ENCODE peak calls at places on chromosomes 13 and 19, in eight cellular contexts. A is brain microvascular endothelial cell; K is CD8-positive, alpha-beta T cell; C is breast epithelium; H is SK-N-SH; R is fibroblast of lung; F is Peyer's patch; Z is lower lobe of right lung. P is an unnamed sample. For H3K27me3 and H3K36me3, the result is how much of the 10 kb centered on the place peaks cover.

GRCh38 chr13:51714663-51715168 is 89.2 kb downstream of the DHRS12 start:
- DNase-seq in A (peak), K (no peak), C (no peak), H (no peak), R (peak), F (no peak), Z (no peak), P (peak)

GRCh38 chr13:73065665-73066350 is 7.0 kb downstream of the KLF5 start:
- DNase-seq in A (no peak), K (no peak), C (peak), H (no peak), R (no peak), F (no peak), Z (no peak), P (peak)

GRCh38 chr13:40026741-40027140 is 371.3 kb downstream of the COG6 start:
- DNase-seq in A (no peak), K (no peak), C (no peak), H (no peak), R (no peak), F (no peak), Z (no peak), P (no peak)

GRCh38 chr13:109427148-109427547 is 359.2 kb downstream of the IRS2 start:
- DNase-seq in A (peak), K (no peak), C (no peak), H (no peak), R (peak), F (no peak), Z (no peak), P (no peak)

GRCh38 chr13:76795701-76796695 is 90.2 kb downstream of the KCTD12 start:
- DNase-seq in A (peak), K (no peak), C (no peak), H (no peak), R (no peak), F (no peak), Z (no peak), P (no peak)

GRCh38 chr19:19652482-19653295 is 9.2 kb upstream of the GMIP start:
- DNase-seq in A (no peak), K (no peak), C (no peak), H (peak), R (peak), F (no peak), Z (no peak), P (no peak)

GRCh38 chr19:29785955-29786589 is 25.7 kb upstream of the CCNE1 start:
- DNase-seq in A (no peak), K (no peak), C (no peak), H (no peak), R (no peak), F (no peak), Z (no peak), P (no peak)

GRCh38 chr19:4914736-4915501 is 5.6 kb downstream of the UHRF1 start:
- DNase-seq in A (peak), K (peak), C (peak), H (no peak), R (peak), F (peak), Z (peak), P (peak)

GRCh38 chr19:30079200-30079599 is 137.2 kb downstream of the URI1 start:
- DNase-seq in A (no peak), K (no peak), C (no peak), H (no peak), R (no peak), F (no peak), Z (no peak), P (no peak)

GRCh38 chr19:12453495-12453894 is 12.7 kb upstream of the ZNF443 start:
- DNase-seq in A (no peak), K (no peak), C (peak), H (no peak), R (no peak), F (no peak), Z (no peak), P (peak)

GRCh38 chr13:29849071-29849541 is 1.3 kb downstream of the UBL3 start:
- DNase-seq in A (peak), K (peak), C (no peak), H (peak), R (peak), F (peak), Z (no peak), P (peak)

GRCh38 chr19:19615086-19615485 is 3.4 kb downstream of the PBX4 start:
- DNase-seq in A (no peak), K (peak), C (no peak), H (no peak), R (peak), F (no peak), Z (no peak), P (peak)

GRCh38 chr13:31631071-31631470 is 108.3 kb upstream of the RXFP2 start:
- DNase-seq in A (no peak), K (no peak), C (no peak), H (no peak), R (peak), F (no peak), Z (no peak), P (no peak)

GRCh38 chr13:61128850-61129645 is 286.6 kb downstream of the PCDH20 start:
- DNase-seq in A (no peak), K (no peak), C (no peak), H (no peak), R (peak), F (no peak), Z (no peak), P (peak)

GRCh38 chr19:41701401-41702075 is 6.9 kb upstream of the CEACAM5 start:
- DNase-seq in A (no peak), K (no peak), C (no peak), H (no peak), R (no peak), F (no peak), Z (no peak), P (no peak)
- TF ChIP-seq CTCF in A (no peak), K (no peak), C (no peak), H (peak), R (no peak), F (peak), Z (no peak), P (peak)

GRCh38 chr19:2288010-2288742 is 6.2 kb upstream of the PEAK3 start:
- DNase-seq in A (no peak), K (no peak), C (no peak), H (no peak), R (no peak), F (no peak), Z (no peak), P (no peak)
- H3K27me3 ChIP-seq in A (under half), K (under half), C (under half), H (under half), R (under half), F (under half), Z (under half), P (under half)

DNA sequence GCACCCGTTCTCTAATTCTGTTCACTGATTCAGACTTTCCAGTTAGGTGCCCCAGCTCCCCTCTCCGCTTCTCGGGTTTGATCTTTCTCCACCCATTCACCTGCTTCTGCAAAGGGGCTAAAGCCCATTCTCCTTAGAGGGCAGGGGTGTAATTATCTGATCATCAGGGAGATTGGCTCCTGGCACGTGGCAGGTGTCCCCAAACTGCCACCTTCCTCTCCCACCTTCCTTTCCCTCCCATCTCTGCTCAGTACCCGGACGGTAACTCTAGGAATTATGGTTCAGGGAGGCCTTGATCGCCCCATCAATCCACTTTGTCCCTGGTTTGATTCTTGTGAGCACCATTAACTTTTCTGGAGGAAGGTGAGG is 212 bp downstream of the FFAR1 start:
- DNase-seq in A (no peak), K (no peak), C (no peak), H (no peak), R (no peak), F (peak), Z (no peak), P (no peak)
- H3K36me3 ChIP-seq in A (under half), K (under half), C (under half), H (under half), R (under half), F (under half), Z (under half), P (under half)

GRCh38 chr19:54153731-54154326 is 5.7 kb downstream of the LENG1 start:
- DNase-seq in A (no peak), K (no peak), C (no peak), H (no peak), R (no peak), F (no peak), Z (no peak), P (no peak)
- TF ChIP-seq CTCF in A (no peak), K (no peak), C (no peak), H (no peak), R (no peak), F (no peak), Z (no peak), P (no peak)

GRCh38 chr19:13876834-13877233 is at the start of gene NANOS3:
- DNase-seq in A (no peak), K (no peak), C (no peak), H (peak), R (no peak), F (no peak), Z (no peak), P (no peak)

GRCh38 chr19:13875824-13876223 is 1.1 kb upstream of the NANOS3 start:
- DNase-seq in A (no peak), K (no peak), C (no peak), H (peak), R (no peak), F (no peak), Z (no peak), P (no peak)

GRCh38 chr19:13872339-13872694 is 4.6 kb upstream of the NANOS3 start:
- DNase-seq in A (no peak), K (no peak), C (no peak), H (peak), R (no peak), F (no peak), Z (no peak), P (no peak)

GRCh38 chr19:13872695-13873389 is 4.1 kb upstream of the NANOS3 start:
- DNase-seq in A (no peak), K (peak), C (no peak), H (peak), R (no peak), F (peak), Z (no peak), P (no peak)

DNA sequence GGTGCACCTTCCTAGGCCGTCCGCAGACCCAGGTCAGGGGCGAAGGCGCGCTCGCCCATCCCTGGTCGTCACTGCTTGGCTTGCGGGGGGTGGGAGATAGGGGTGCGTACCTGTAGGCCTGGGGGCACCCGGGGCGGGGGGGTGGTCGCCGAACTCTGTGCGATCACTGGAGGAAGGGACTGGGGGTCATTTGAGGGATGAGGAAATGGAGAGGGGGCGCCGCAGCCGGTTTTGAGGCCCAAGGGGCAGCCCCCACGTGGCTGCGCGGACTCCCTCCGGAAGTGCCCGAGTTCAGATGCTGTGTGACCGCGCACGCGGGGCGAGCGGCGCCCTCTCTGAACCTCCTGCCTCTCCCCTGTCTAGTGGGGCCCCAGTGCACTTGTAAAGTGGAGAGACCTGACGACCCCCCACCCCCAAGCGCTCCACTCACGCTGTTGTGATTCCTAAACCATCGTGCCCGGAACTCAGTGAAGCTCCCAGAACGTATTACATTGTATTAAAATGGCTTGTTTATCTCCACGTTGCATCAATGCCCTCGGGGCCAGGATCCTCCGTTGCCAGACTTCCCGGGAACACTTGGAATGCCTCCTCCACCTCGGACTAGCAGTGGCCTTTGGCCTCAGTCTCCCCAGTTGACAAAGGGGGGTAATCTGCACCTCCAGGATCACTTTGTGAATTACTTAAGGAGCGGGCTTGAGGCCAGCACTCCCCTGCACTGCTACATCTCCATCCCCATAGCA is 3.0 kb upstream of the NANOS3 start:
- DNase-seq in A (no peak), K (no peak), C (no peak), H (peak), R (no peak), F (no peak), Z (no peak), P (no peak)
- H3K27me3 ChIP-seq in A (under half), K (under half), C (under half), H (under half), R (under half), F (under half), Z (under half), P (under half)